ENCODE peak calls at places on chromosomes 6 and 20, in six cellular contexts. P is T-helper 2 cell; C is stimulated activated CD4-positive, alpha-beta T cell treated with anti-CD3 and anti-CD28 coated beads, Interleukin-1b, Interleukin-23, amount 100 ng/mL, for 4 hours; S is effector CD4-positive, alpha-beta T cell; O is posterior cingulate gyrus; X is C1 segment of cervical spinal cord. G is an unnamed sample.

GRCh38 chr20:31819083-31819784 is at the start of gene MYLK2:
- DNase-seq in O (no peak), C (no peak), P (no peak), S (no peak), X (no peak), G (no peak)

GRCh38 chr6:4093288-4093687 is 14.4 kb upstream of the FAM217A start:
- DNase-seq in O (no peak), X (no peak), S (no peak), C (no peak), P (no peak), G (no peak)

GRCh38 chr6:107144014-107144413 is 28.7 kb upstream of the BEND3 start:
- DNase-seq in X (no peak), O (no peak), C (no peak), S (no peak), P (no peak), G (no peak)

GRCh38 chr6:142551145-142551811 is 249.5 kb downstream of the ADGRG6 start:
- DNase-seq in C (no peak), X (no peak), O (no peak), P (no peak), S (no peak), G (no peak)

GRCh38 chr6:150084426-150084825 is 15.5 kb upstream of the ULBP3 start:
- DNase-seq in C (no peak), O (no peak), X (no peak), P (no peak), S (no peak), G (no peak)

GRCh38 chr6:158661156-158661555 is 11.3 kb downstream of the SYTL3 start:
- DNase-seq in O (no peak), S (no peak), P (no peak), X (no peak), C (no peak), G (no peak)

GRCh38 chr20:2140561-2140960 is 38.9 kb downstream of the STK35 start:
- DNase-seq in C (no peak), X (peak), S (no peak), O (no peak), P (no peak), G (no peak)

GRCh38 chr6:82251942-82252341 is 4.4 kb upstream of the IBTK start:
- DNase-seq in P (no peak), S (no peak), X (no peak), C (no peak), O (no peak), G (no peak)

GRCh38 chr6:50840112-50840813 is 21.6 kb downstream of the TFAP2B start:
- DNase-seq in C (no peak), P (no peak), O (no peak), X (no peak), S (no peak), G (no peak)

GRCh38 chr6:168124161-168124560 is 45.1 kb upstream of the FRMD1 start:
- DNase-seq in P (no peak), S (no peak), C (no peak), X (no peak), O (no peak), G (no peak)

GRCh38 chr6:1131285-1132079 is 180.4 kb upstream of the FOXQ1 start:
- DNase-seq in X (no peak), O (no peak), P (no peak), C (no peak), S (no peak), G (no peak)

GRCh38 chr6:134079406-134079921 is 27.0 kb upstream of the SLC2A12 start:
- DNase-seq in C (no peak), O (no peak), P (no peak), S (no peak), X (no peak), G (no peak)

GRCh38 chr20:38628580-38629470 is 27.2 kb downstream of the ARHGAP40 start:
- DNase-seq in S (no peak), O (no peak), C (no peak), P (no peak), X (no peak), G (no peak)

GRCh38 chr6:17816921-17817611 is 110.3 kb upstream of the NUP153 start:
- DNase-seq in C (no peak), X (no peak), S (no peak), O (no peak), P (no peak), G (no peak)

GRCh38 chr6:89605861-89606260 is 32.7 kb downstream of the LYRM2 start:
- DNase-seq in C (no peak), P (no peak), X (peak), O (no peak), S (no peak), G (no peak)

GRCh38 chr20:35146299-35146921 is 726 bp downstream of the EDEM2 start:
- DNase-seq in C (peak), O (no peak), X (no peak), S (no peak), P (no peak), G (no peak)

GRCh38 chr20:9112541-9113515 is 43.9 kb downstream of the PLCB4 start:
- DNase-seq in X (peak), P (no peak), O (no peak), C (no peak), S (no peak), G (no peak)

GRCh38 chr20:53413188-53413631 is 180.4 kb downstream of the ZNF217 start:
- DNase-seq in S (peak), O (no peak), X (no peak), C (peak), P (peak), G (peak)

GRCh38 chr6:24891004-24891403 is 44.8 kb downstream of the RIPOR2 start:
- DNase-seq in C (no peak), X (no peak), S (no peak), P (no peak), O (no peak), G (no peak)

GRCh38 chr6:36636283-36636682 is 42.1 kb downstream of the SRSF3 start:
- DNase-seq in P (no peak), S (no peak), X (no peak), C (no peak), O (no peak), G (no peak)

GRCh38 chr6:33746036-33746600 is 587 bp downstream of the IP6K3 start:
- DNase-seq in P (no peak), S (no peak), O (peak), X (no peak), C (no peak), G (no peak)

GRCh38 chr6:7805088-7805756 is 79.3 kb downstream of the BMP6 start:
- DNase-seq in X (no peak), S (no peak), O (no peak), C (no peak), P (no peak), G (no peak)

GRCh38 chr6:72022830-72023229 is 136.5 kb downstream of the RIMS1 start:
- DNase-seq in X (peak), O (no peak), S (no peak), C (no peak), P (no peak), G (no peak)

GRCh38 chr6:108966855-108967755 is 118.9 kb downstream of the ARMC2 start:
- DNase-seq in X (no peak), P (no peak), O (no peak), C (no peak), S (no peak), G (peak)

GRCh38 chr6:168169624-168170023 is 90.6 kb upstream of the FRMD1 start:
- DNase-seq in X (no peak), O (no peak), S (no peak), C (no peak), P (no peak), G (no peak)

GRCh38 chr6:163457637-163458561 is 43.4 kb downstream of the QKI start:
- DNase-seq in X (no peak), S (no peak), C (no peak), O (no peak), P (no peak), G (no peak)

GRCh38 chr20:59210186-59210585 is 46.6 kb downstream of the ZNF831 start:
- DNase-seq in O (no peak), C (no peak), P (no peak), X (peak), S (no peak), G (no peak)

GRCh38 chr20:15039088-15039762 is 701.8 kb upstream of the FLRT3 start:
- DNase-seq in C (no peak), X (no peak), S (no peak), P (no peak), O (no peak), G (no peak)

GRCh38 chr6:90677440-90677839 is 90.6 kb upstream of the MAP3K7 start:
- DNase-seq in P (no peak), X (no peak), C (no peak), S (no peak), O (no peak), G (no peak)

GRCh38 chr6:18395177-18395850 is 8.2 kb downstream of the RNF144B start:
- DNase-seq in X (no peak), S (no peak), C (no peak), P (no peak), O (no peak), G (no peak)

GRCh38 chr6:3961581-3962225 is 112.5 kb downstream of the FAM50B start:
- DNase-seq in S (no peak), O (no peak), C (no peak), P (no peak), X (no peak), G (no peak)

GRCh38 chr6:158010591-158011477 is 29.2 kb downstream of the SYNJ2 start:
- DNase-seq in X (no peak), O (peak), C (no peak), S (no peak), P (no peak), G (no peak)

GRCh38 chr6:144969873-144970272 is 684.7 kb downstream of the UTRN start:
- DNase-seq in P (no peak), X (no peak), O (no peak), C (no peak), S (no peak), G (no peak)

GRCh38 chr20:60349418-60349817 is 391.2 kb downstream of the CDH26 start:
- DNase-seq in O (no peak), X (no peak), S (no peak), C (no peak), P (no peak), G (no peak)

GRCh38 chr20:43941476-43942212 is 27.0 kb downstream of the TOX2 start:
- DNase-seq in C (no peak), P (no peak), X (no peak), O (no peak), S (no peak), G (no peak)

GRCh38 chr20:22232473-22232872 is 351.9 kb downstream of the FOXA2 start:
- DNase-seq in P (no peak), O (no peak), S (no peak), X (no peak), C (no peak), G (no peak)

GRCh38 chr20:50537546-50538201 is 27.5 kb downstream of the PTPN1 start:
- DNase-seq in O (no peak), C (no peak), S (no peak), P (no peak), X (no peak), G (no peak)